ENCODE peak calls at places on chromosomes 5 and 9, in five cellular contexts. B is activated CD8-positive, alpha-beta T cell treated with anti-CD3 and anti-CD28 coated beads for 36 hours; W is fibroblast of gingiva; H is right lobe of liver; O is stimulated activated CD8-positive, alpha-beta memory T cell treated with anti-CD3 and anti-CD28 coated beads, Interleukin-4, amount 100 ng/mL, for 1 hour. R is an unnamed sample.

GRCh38 chr9:18905033-18905882 is 127.8 kb downstream of the SAXO1 start:
- DNase-seq in B (no peak), O (no peak), H (no peak), W (no peak), R (peak)

GRCh38 chr5:42005561-42006153 is 80.6 kb downstream of the FBXO4 start:
- DNase-seq in O (no peak), B (no peak), W (peak), H (no peak), R (peak)

GRCh38 chr9:93262537-93263310 is 78.8 kb downstream of the WNK2 start:
- DNase-seq in B (no peak), H (peak), W (no peak), O (no peak), R (no peak)

GRCh38 chr5:97797994-97798451 is 615.0 kb upstream of the RIOK2 start:
- DNase-seq in H (no peak), W (no peak), O (no peak), B (no peak), R (no peak)

GRCh38 chr5:3153226-3153858 is 401.9 kb upstream of the IRX2 start:
- DNase-seq in H (no peak), O (no peak), W (no peak), B (no peak), R (no peak)

GRCh38 chr5:83034036-83034435 is 43.2 kb downstream of the TMEM167A start:
- DNase-seq in H (no peak), W (no peak), O (no peak), B (no peak), R (no peak)

GRCh38 chr5:100464418-100464817 is 70.8 kb upstream of the FAM174A start:
- DNase-seq in H (no peak), W (peak), O (no peak), B (no peak), R (peak)

GRCh38 chr9:114027159-114027895 is 50.8 kb downstream of the AMBP start:
- DNase-seq in O (no peak), W (no peak), H (peak), B (no peak), R (no peak)

GRCh38 chr9:127528407-127529251 is 77.3 kb downstream of the LRSAM1 start:
- DNase-seq in B (no peak), W (no peak), O (no peak), H (no peak), R (no peak)

GRCh38 chr5:61866930-61867329 is 439.1 kb upstream of the KIF2A start:
- DNase-seq in W (no peak), O (no peak), H (no peak), B (peak), R (peak)

GRCh38 chr5:111948517-111948916 is 191.5 kb upstream of the NREP start:
- DNase-seq in B (no peak), H (no peak), W (peak), O (no peak), R (peak)

GRCh38 chr9:89661956-89662717 is 57.3 kb downstream of the GADD45G start:
- DNase-seq in B (no peak), O (no peak), H (peak), W (peak), R (peak)

R was measured in AG10803.